ENCODE peak calls at places on chromosomes 1 and 21, in seven cellular contexts. V is esophagus squamous epithelium, L is heart left ventricle, A is NB4, E is uterus, F is ovary, W is IMR-90. B is an unnamed sample.

GRCh38 chr1:203364013-203364730 is 13.2 kb upstream of the FMOD start:
- DNase-seq in F (peak; percentile 65), W (no peak), V (no peak), E (no peak), L (peak; percentile 72), A (no peak), B (peak; percentile 57)

GRCh38 chr1:206955476-206956312 is 9.4 kb upstream of the PIGR start:
- DNase-seq in V (no peak), F (no peak), E (no peak), A (no peak), L (no peak), W (no peak), B (no peak)

GRCh38 chr1:16719571-16720402 is 20.5 kb upstream of the RNU1-4 start:
- DNase-seq in E (no peak), A (no peak), V (no peak), F (peak; percentile 26), W (no peak), L (no peak), B (no peak)

GRCh38 chr1:39671433-39671792 is 494 bp downstream of the NT5C1A start:
- DNase-seq in F (peak; percentile 62), L (peak; percentile 89), A (no peak), E (no peak), W (no peak), V (no peak), B (no peak)

GRCh38 chr1:193213998-193214397 is 27.6 kb upstream of the B3GALT2 start:
- DNase-seq in A (no peak), L (no peak), V (no peak), E (no peak), F (no peak), W (no peak), B (no peak)

GRCh38 chr21:41246808-41247207 is 69.8 kb upstream of the FAM3B start:
- DNase-seq in E (no peak), W (no peak), A (no peak), V (no peak), L (no peak), F (no peak), B (no peak)

GRCh38 chr1:161726631-161727342 is 5.4 kb downstream of the FCRLB start:
- DNase-seq in L (peak; percentile 89), A (peak; percentile 91), W (peak; percentile 79), V (peak; percentile 60), E (peak; percentile 92), F (peak; percentile 85), B (peak; percentile 97)

GRCh38 chr1:198259336-198260109 is 102.7 kb downstream of the NEK7 start:
- DNase-seq in V (no peak), E (no peak), F (no peak), A (no peak), W (no peak), L (no peak), B (no peak)

GRCh38 chr1:231733672-231734071 is 107.1 kb downstream of the DISC1 start:
- DNase-seq in F (no peak), L (no peak), A (no peak), V (no peak), W (no peak), E (no peak), B (no peak)

GRCh38 chr1:181095763-181096184 is 7.3 kb downstream of the IER5 start:
- DNase-seq in L (no peak), A (no peak), E (no peak), W (no peak), F (no peak), V (no peak), B (no peak)

GRCh38 chr1:217003355-217003754 is 280.1 kb upstream of the ESRRG start:
- DNase-seq in V (no peak), W (no peak), E (no peak), A (no peak), L (no peak), F (no peak), B (no peak)

GRCh38 chr1:171286032-171286705 is 27.8 kb upstream of the FMO4 start:
- DNase-seq in L (no peak), W (peak; percentile 2), F (no peak), E (no peak), A (peak; percentile 25), V (no peak), B (no peak)

GRCh38 chr1:101379037-101379436 is 142.2 kb downstream of the S1PR1 start:
- DNase-seq in L (no peak), F (no peak), A (no peak), E (no peak), W (no peak), V (no peak), B (no peak)

GRCh38 chr1:113534875-113535274 is 144.6 kb downstream of the MAGI3 start:
- DNase-seq in F (no peak), A (no peak), V (no peak), E (no peak), L (no peak), W (peak; percentile 23), B (no peak)

GRCh38 chr1:200856716-200857352 is 15.9 kb upstream of the GPR25 start:
- DNase-seq in L (no peak), A (no peak), V (no peak), E (no peak), W (peak; percentile 66), F (no peak), B (no peak)

GRCh38 chr1:201361652-201362504 is 15.6 kb downstream of the TNNT2 start:
- DNase-seq in V (no peak), W (peak; percentile 28), F (no peak), E (no peak), A (peak; percentile 56), L (peak; percentile 56), B (no peak)

GRCh38 chr1:24923485-24924113 is 6.5 kb downstream of the RUNX3 start:
- DNase-seq in W (no peak), V (no peak), L (no peak), A (no peak), F (no peak), E (no peak), B (no peak)

GRCh38 chr1:232725303-232726047 is 79.7 kb upstream of the MAP10 start:
- DNase-seq in L (no peak), V (no peak), W (no peak), E (no peak), A (peak; percentile 46), F (no peak), B (no peak)

GRCh38 chr1:4004635-4005430 is 104.8 kb upstream of the C1orf174 start:
- DNase-seq in A (no peak), E (no peak), F (no peak), V (no peak), W (no peak), L (no peak), B (peak; percentile 54)

GRCh38 chr1:116026626-116027025 is 50.3 kb downstream of the SLC22A15 start:
- DNase-seq in F (no peak), A (no peak), W (no peak), V (no peak), L (no peak), E (no peak), B (no peak)

GRCh38 chr1:177164380-177165068 is at the start of gene ASTN1:
- DNase-seq in F (peak; percentile 37), E (no peak), V (no peak), L (no peak), W (no peak), A (no peak), B (no peak)

GRCh38 chr1:48687271-48688045 is 89.2 kb downstream of the BEND5 start:
- DNase-seq in W (no peak), L (no peak), F (peak; percentile 23), E (no peak), A (no peak), V (no peak), B (peak; percentile 69)

GRCh38 chr1:31822766-31823165 is 6.9 kb upstream of the SPOCD1 start:
- DNase-seq in W (peak; percentile 39), L (no peak), E (no peak), V (no peak), A (no peak), F (no peak), B (no peak)

GRCh38 chr21:41681336-41681801 is 85.5 kb downstream of the RIPK4 start:
- DNase-seq in E (no peak), V (no peak), A (no peak), L (no peak), F (no peak), W (no peak), B (no peak)

DNA sequence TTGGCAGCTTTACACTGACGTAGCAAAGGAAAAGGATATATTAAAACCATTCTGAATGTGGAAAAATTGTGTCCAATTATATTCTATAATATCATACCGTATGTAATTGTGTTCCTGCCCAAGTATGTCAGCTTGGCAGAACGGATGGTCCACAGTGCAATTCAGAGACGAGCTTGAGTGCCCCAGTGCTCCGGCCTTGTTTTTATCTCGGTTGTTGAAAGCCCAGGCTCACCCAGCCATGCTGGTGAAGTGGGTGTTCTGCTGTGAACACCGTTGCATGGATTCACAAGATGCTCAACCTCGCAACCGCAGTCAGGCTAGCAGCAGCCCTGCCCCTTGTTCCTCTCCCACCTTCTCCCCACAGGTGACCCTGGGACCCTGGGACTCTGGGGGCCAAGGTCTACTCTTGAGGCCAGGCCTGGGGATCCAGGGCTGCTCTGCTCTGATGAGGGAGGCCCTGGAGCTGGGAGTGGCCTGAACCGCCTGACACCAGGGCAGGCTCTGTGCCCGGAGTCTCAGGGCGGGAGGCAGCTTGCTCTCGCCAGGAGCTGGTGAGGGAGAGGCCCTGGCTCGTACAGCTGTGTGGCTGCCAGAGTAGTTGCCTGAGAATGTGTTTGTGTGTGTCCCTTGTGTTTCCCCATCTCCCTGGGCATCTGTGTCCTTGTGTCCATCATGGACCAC is 11.2 kb downstream of the PTPRF start:
- DNase-seq in V (no peak), E (peak; percentile 81), L (peak; percentile 86), A (no peak), W (no peak), F (peak; percentile 67), B (peak; percentile 96)
- TF ChIP-seq POLR2A in V (no peak), E (no peak), L (no peak), A (no peak), W (no peak), F (no peak), B (no peak)

GRCh38 chr1:145999321-146000024 is 3.1 kb upstream of the TXNIP start:
- DNase-seq in A (no peak), F (peak; percentile 51), V (no peak), L (no peak), E (peak; percentile 77), W (no peak), B (peak; percentile 58)
- H3K4me3 ChIP-seq in A (no peak overlapping the region), F (peak overlapping the region; percentile 18), V (peak overlapping the region; percentile 23), L (peak overlapping the region; percentile 22), E (peak overlapping the region; percentile 60), W (no peak overlapping the region), B (no peak overlapping the region)

GRCh38 chr1:91828583-91829281 is 57.2 kb downstream of the TGFBR3 start:
- DNase-seq in V (no peak), F (no peak), E (no peak), L (no peak), W (no peak), A (no peak), B (peak; percentile 86)
- TF ChIP-seq POLR2A in V (no peak), F (no peak), E (no peak), L (no peak), W (no peak), A (no peak), B (no peak)

DNA sequence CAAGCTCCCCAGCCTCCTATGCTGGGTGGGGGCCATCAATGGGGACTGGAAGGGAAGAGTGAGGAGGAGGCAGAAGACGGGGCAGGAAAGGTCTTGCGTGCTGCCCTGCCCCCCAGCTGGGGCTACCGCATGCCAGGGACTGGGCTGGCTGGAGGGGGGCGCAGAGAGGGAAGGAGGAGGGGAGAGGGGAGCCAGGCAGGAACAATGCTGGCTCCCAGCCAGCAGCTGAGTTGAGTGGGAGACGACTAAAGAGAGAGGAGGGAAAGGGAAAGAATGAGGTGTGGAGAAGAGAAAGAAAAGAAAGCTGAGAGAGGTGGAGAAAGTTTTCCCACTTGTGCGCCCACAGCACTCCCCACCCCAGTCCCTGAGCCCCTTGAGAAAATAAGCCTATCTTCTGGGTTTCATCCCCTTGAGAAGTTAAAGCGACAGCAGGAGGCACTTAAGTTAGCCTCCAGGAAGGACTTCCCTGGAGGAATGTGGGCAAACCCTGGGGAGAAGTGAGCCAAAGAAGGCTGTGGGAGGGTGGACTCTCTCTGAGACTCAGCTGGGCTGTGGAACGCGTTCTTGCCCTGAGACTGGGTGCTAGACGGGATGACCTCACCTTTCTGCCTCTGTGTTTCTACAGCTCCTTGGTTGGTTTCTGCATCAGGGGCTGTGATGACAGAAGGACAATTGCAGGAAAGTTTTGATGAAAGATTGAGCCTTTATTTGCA is 12.9 kb upstream of the NES start:
- DNase-seq in A (no peak), L (no peak), F (no peak), E (no peak), V (no peak), W (no peak), B (no peak)
- H3K4me3 ChIP-seq in A (no peak overlapping the region), L (no peak overlapping the region), F (no peak overlapping the region), E (no peak overlapping the region), V (peak overlapping the region; percentile 21), W (no peak overlapping the region), B (no peak overlapping the region)

B was measured in lower leg skin.